ENCODE peak calls at places on chromosomes 13 and 19, in ten cellular contexts. One of them, this sample, is unnamed.

GRCh38 chr13:112159575-112160547 is 92.9 kb downstream of the SOX1 start:
- DNase-seq in cardiac fibroblast: no peak
- DNase-seq in GM12865: no peak
- DNase-seq in progenitor cell of endocrine pancreas: no peak
- DNase-seq in gastrocnemius medialis: no peak
- DNase-seq in brain microvascular endothelial cell: no peak
- DNase-seq in body of pancreas: no peak
- DNase-seq in heart left ventricle: no peak
- DNase-seq in cardiac muscle cell: no peak
- DNase-seq in AG09319: no peak
- DNase-seq in this sample: no peak

GRCh38 chr19:3671680-3672574 is 28.3 kb downstream of the PIP5K1C start:
- DNase-seq in cardiac fibroblast: peak; percentile 36
- DNase-seq in GM12865: no peak
- DNase-seq in progenitor cell of endocrine pancreas: no peak
- DNase-seq in gastrocnemius medialis: no peak
- DNase-seq in brain microvascular endothelial cell: no peak
- DNase-seq in body of pancreas: no peak
- DNase-seq in heart left ventricle: peak; percentile 61
- DNase-seq in cardiac muscle cell: no peak
- DNase-seq in AG09319: no peak
- DNase-seq in this sample: no peak

GRCh38 chr13:105118577-105118976 is 1416.9 kb downstream of the EFNB2 start:
- DNase-seq in cardiac fibroblast: no peak
- DNase-seq in GM12865: no peak
- DNase-seq in progenitor cell of endocrine pancreas: no peak
- DNase-seq in gastrocnemius medialis: no peak
- DNase-seq in brain microvascular endothelial cell: no peak
- DNase-seq in body of pancreas: no peak
- DNase-seq in heart left ventricle: no peak
- DNase-seq in cardiac muscle cell: no peak
- DNase-seq in AG09319: no peak
- DNase-seq in this sample: no peak

GRCh38 chr13:50990540-50991506 is 81.2 kb downstream of the RNASEH2B start:
- DNase-seq in cardiac fibroblast: peak; percentile 72
- DNase-seq in GM12865: no peak
- DNase-seq in progenitor cell of endocrine pancreas: no peak
- DNase-seq in gastrocnemius medialis: no peak
- DNase-seq in brain microvascular endothelial cell: peak; percentile 9
- DNase-seq in body of pancreas: peak; percentile 17
- DNase-seq in heart left ventricle: no peak
- DNase-seq in cardiac muscle cell: peak; percentile 50
- DNase-seq in AG09319: no peak
- DNase-seq in this sample: peak; percentile 82

GRCh38 chr19:22545751-22546150 is 88.4 kb upstream of the ZNF492 start:
- DNase-seq in cardiac fibroblast: no peak
- DNase-seq in GM12865: peak; percentile 12
- DNase-seq in progenitor cell of endocrine pancreas: no peak
- DNase-seq in gastrocnemius medialis: no peak
- DNase-seq in brain microvascular endothelial cell: no peak
- DNase-seq in body of pancreas: peak; percentile 54
- DNase-seq in heart left ventricle: no peak
- DNase-seq in cardiac muscle cell: no peak
- DNase-seq in AG09319: no peak
- DNase-seq in this sample: peak; percentile 34

GRCh38 chr19:48618278-48618915 is 581 bp downstream of the RPL18 start:
- DNase-seq in cardiac fibroblast: no peak
- DNase-seq in GM12865: peak; percentile 18
- DNase-seq in progenitor cell of endocrine pancreas: no peak
- DNase-seq in gastrocnemius medialis: no peak
- DNase-seq in brain microvascular endothelial cell: no peak
- DNase-seq in body of pancreas: no peak
- DNase-seq in heart left ventricle: no peak
- DNase-seq in cardiac muscle cell: peak; percentile 47
- DNase-seq in AG09319: no peak
- DNase-seq in this sample: peak; percentile 67

GRCh38 chr13:42064259-42064658 is 15.8 kb downstream of the DGKH start:
- DNase-seq in cardiac fibroblast: peak; percentile 76
- DNase-seq in GM12865: no peak
- DNase-seq in progenitor cell of endocrine pancreas: no peak
- DNase-seq in gastrocnemius medialis: no peak
- DNase-seq in brain microvascular endothelial cell: peak; percentile 96
- DNase-seq in body of pancreas: no peak
- DNase-seq in heart left ventricle: no peak
- DNase-seq in cardiac muscle cell: no peak
- DNase-seq in AG09319: no peak
- DNase-seq in this sample: no peak

GRCh38 chr13:59409211-59409610 is 754.5 kb downstream of the DIAPH3 start:
- DNase-seq in cardiac fibroblast: peak; percentile 48
- DNase-seq in GM12865: no peak
- DNase-seq in progenitor cell of endocrine pancreas: no peak
- DNase-seq in gastrocnemius medialis: no peak
- DNase-seq in brain microvascular endothelial cell: peak; percentile 1
- DNase-seq in body of pancreas: peak; percentile 91
- DNase-seq in heart left ventricle: peak; percentile 71
- DNase-seq in cardiac muscle cell: no peak
- DNase-seq in AG09319: no peak
- DNase-seq in this sample: no peak

GRCh38 chr13:19185865-19186645 is 4.4 kb upstream of the TUBA3C start:
- DNase-seq in cardiac fibroblast: no peak
- DNase-seq in GM12865: peak; percentile 8
- DNase-seq in progenitor cell of endocrine pancreas: no peak
- DNase-seq in gastrocnemius medialis: no peak
- DNase-seq in brain microvascular endothelial cell: no peak
- DNase-seq in body of pancreas: no peak
- DNase-seq in heart left ventricle: no peak
- DNase-seq in cardiac muscle cell: no peak
- DNase-seq in AG09319: no peak
- DNase-seq in this sample: no peak

GRCh38 chr13:112859817-112860190 is 109.2 kb upstream of the MCF2L start:
- DNase-seq in cardiac fibroblast: peak; percentile 47
- DNase-seq in GM12865: peak; percentile 25
- DNase-seq in progenitor cell of endocrine pancreas: no peak
- DNase-seq in gastrocnemius medialis: no peak
- DNase-seq in brain microvascular endothelial cell: peak; percentile 75
- DNase-seq in body of pancreas: no peak
- DNase-seq in heart left ventricle: no peak
- DNase-seq in cardiac muscle cell: no peak
- DNase-seq in AG09319: no peak
- DNase-seq in this sample: no peak

GRCh38 chr13:102487330-102487729 is 85.5 kb upstream of the FGF14 start:
- DNase-seq in cardiac fibroblast: no peak
- DNase-seq in GM12865: no peak
- DNase-seq in progenitor cell of endocrine pancreas: no peak
- DNase-seq in gastrocnemius medialis: no peak
- DNase-seq in brain microvascular endothelial cell: no peak
- DNase-seq in body of pancreas: no peak
- DNase-seq in heart left ventricle: no peak
- DNase-seq in cardiac muscle cell: no peak
- DNase-seq in AG09319: no peak
- DNase-seq in this sample: no peak

DNA sequence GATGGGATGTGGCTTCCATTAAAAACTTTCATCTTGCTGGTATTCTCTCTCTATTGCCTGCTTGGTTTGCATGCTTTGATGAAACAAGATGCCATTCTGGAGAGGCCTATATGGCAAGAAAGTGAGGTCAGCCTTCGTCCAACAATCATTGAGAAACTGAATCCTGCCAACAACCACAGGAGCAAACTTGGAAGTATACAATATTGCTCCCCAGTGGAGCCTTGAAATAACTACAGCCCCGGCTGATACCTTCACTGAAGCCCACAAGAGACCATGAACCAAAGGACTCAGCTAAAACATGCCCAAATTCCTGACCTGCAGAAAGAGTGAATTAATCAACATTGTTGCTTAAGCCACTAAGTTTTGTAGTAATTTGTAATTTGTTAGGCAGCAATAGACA is 82.5 kb upstream of the FGF14 start:
- DNase-seq in cardiac fibroblast: peak; percentile 3
- DNase-seq in GM12865: no peak
- DNase-seq in progenitor cell of endocrine pancreas: no peak
- DNase-seq in gastrocnemius medialis: no peak
- DNase-seq in brain microvascular endothelial cell: peak; percentile 1
- DNase-seq in body of pancreas: no peak
- DNase-seq in heart left ventricle: no peak
- DNase-seq in cardiac muscle cell: peak; percentile 19
- DNase-seq in AG09319: no peak
- DNase-seq in this sample: no peak
- TF ChIP-seq CTCF in cardiac fibroblast: no peak
- TF ChIP-seq CTCF in GM12865: no peak
- TF ChIP-seq CTCF in progenitor cell of endocrine pancreas: no peak
- TF ChIP-seq CTCF in gastrocnemius medialis: no peak
- TF ChIP-seq CTCF in brain microvascular endothelial cell: peak; percentile 33
- TF ChIP-seq CTCF in body of pancreas: no peak
- TF ChIP-seq CTCF in heart left ventricle: no peak
- TF ChIP-seq CTCF in cardiac muscle cell: no peak
- TF ChIP-seq CTCF in AG09319: no peak
- TF ChIP-seq CTCF in this sample: no peak

GRCh38 chr13:110683203-110683883 is 22.6 kb downstream of the CARS2 start:
- DNase-seq in cardiac fibroblast: peak; percentile 25
- DNase-seq in GM12865: no peak
- DNase-seq in progenitor cell of endocrine pancreas: no peak
- DNase-seq in gastrocnemius medialis: no peak
- DNase-seq in brain microvascular endothelial cell: no peak
- DNase-seq in body of pancreas: peak; percentile 32
- DNase-seq in heart left ventricle: no peak
- DNase-seq in cardiac muscle cell: peak; percentile 6
- DNase-seq in AG09319: no peak
- DNase-seq in this sample: no peak

GRCh38 chr13:110681868-110682550 is 23.9 kb downstream of the CARS2 start:
- DNase-seq in cardiac fibroblast: no peak
- DNase-seq in GM12865: no peak
- DNase-seq in progenitor cell of endocrine pancreas: no peak
- DNase-seq in gastrocnemius medialis: no peak
- DNase-seq in brain microvascular endothelial cell: no peak
- DNase-seq in body of pancreas: no peak
- DNase-seq in heart left ventricle: no peak
- DNase-seq in cardiac muscle cell: no peak
- DNase-seq in AG09319: no peak
- DNase-seq in this sample: no peak

GRCh38 chr13:110682746-110683145 is 23.2 kb downstream of the CARS2 start:
- DNase-seq in cardiac fibroblast: no peak
- DNase-seq in GM12865: no peak
- DNase-seq in progenitor cell of endocrine pancreas: no peak
- DNase-seq in gastrocnemius medialis: no peak
- DNase-seq in brain microvascular endothelial cell: no peak
- DNase-seq in body of pancreas: no peak
- DNase-seq in heart left ventricle: no peak
- DNase-seq in cardiac muscle cell: no peak
- DNase-seq in AG09319: no peak
- DNase-seq in this sample: no peak

GRCh38 chr13:110677731-110678545 is 28.0 kb downstream of the CARS2 start:
- DNase-seq in cardiac fibroblast: no peak
- DNase-seq in GM12865: no peak
- DNase-seq in progenitor cell of endocrine pancreas: no peak
- DNase-seq in gastrocnemius medialis: no peak
- DNase-seq in brain microvascular endothelial cell: peak; percentile 43
- DNase-seq in body of pancreas: no peak
- DNase-seq in heart left ventricle: no peak
- DNase-seq in cardiac muscle cell: no peak
- DNase-seq in AG09319: no peak
- DNase-seq in this sample: no peak

DNA sequence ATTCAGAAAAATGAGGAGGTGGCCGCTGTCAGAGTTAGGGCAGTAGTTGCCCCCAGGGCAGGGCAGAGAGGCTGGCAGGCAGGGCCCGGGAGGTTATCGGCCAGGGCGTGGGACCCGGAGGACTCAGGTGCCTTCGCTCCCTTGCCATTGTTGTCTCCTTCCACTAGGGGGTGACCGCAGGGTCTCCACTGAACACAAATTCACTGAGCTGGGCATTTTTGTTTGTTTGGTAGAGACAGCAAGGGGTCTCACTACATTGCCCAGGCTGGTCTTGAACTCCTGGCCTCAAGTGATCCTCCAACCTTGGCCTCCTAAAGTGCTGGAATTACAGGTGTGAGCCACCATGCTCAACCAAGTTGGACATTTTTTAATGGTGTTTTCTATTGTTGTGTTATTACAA is 25.1 kb downstream of the CARS2 start:
- DNase-seq in cardiac fibroblast: peak; percentile 21
- DNase-seq in GM12865: peak; percentile 40
- DNase-seq in progenitor cell of endocrine pancreas: no peak
- DNase-seq in gastrocnemius medialis: no peak
- DNase-seq in brain microvascular endothelial cell: no peak
- DNase-seq in body of pancreas: no peak
- DNase-seq in heart left ventricle: no peak
- DNase-seq in cardiac muscle cell: peak; percentile 16
- DNase-seq in AG09319: no peak
- DNase-seq in this sample: no peak
- TF ChIP-seq CTCF in cardiac fibroblast: peak; percentile 67
- TF ChIP-seq CTCF in GM12865: peak; percentile 44
- TF ChIP-seq CTCF in progenitor cell of endocrine pancreas: peak; percentile 50
- TF ChIP-seq CTCF in gastrocnemius medialis: no peak
- TF ChIP-seq CTCF in brain microvascular endothelial cell: peak; percentile 75
- TF ChIP-seq CTCF in body of pancreas: peak; percentile 15
- TF ChIP-seq CTCF in heart left ventricle: peak; percentile 11
- TF ChIP-seq CTCF in cardiac muscle cell: peak; percentile 43
- TF ChIP-seq CTCF in AG09319: peak; percentile 38
- TF ChIP-seq CTCF in this sample: no peak

GRCh38 chr13:48580185-48580803 is 47.4 kb upstream of the RCBTB2 start:
- DNase-seq in cardiac fibroblast: peak; percentile 81
- DNase-seq in GM12865: peak; percentile 76
- DNase-seq in progenitor cell of endocrine pancreas: peak; percentile 57
- DNase-seq in gastrocnemius medialis: peak; percentile 32
- DNase-seq in brain microvascular endothelial cell: peak; percentile 53
- DNase-seq in body of pancreas: peak; percentile 77
- DNase-seq in heart left ventricle: peak; percentile 77
- DNase-seq in cardiac muscle cell: peak; percentile 75
- DNase-seq in AG09319: peak; percentile 35
- DNase-seq in this sample: peak; percentile 79
- TF ChIP-seq CTCF in cardiac fibroblast: peak; percentile 61
- TF ChIP-seq CTCF in GM12865: peak; percentile 65
- TF ChIP-seq CTCF in progenitor cell of endocrine pancreas: peak; percentile 88
- TF ChIP-seq CTCF in gastrocnemius medialis: peak; percentile 58
- TF ChIP-seq CTCF in brain microvascular endothelial cell: peak; percentile 68
- TF ChIP-seq CTCF in body of pancreas: peak; percentile 87
- TF ChIP-seq CTCF in heart left ventricle: peak; percentile 83
- TF ChIP-seq CTCF in cardiac muscle cell: peak; percentile 65
- TF ChIP-seq CTCF in AG09319: peak; percentile 66
- TF ChIP-seq CTCF in this sample: peak; percentile 66

DNA sequence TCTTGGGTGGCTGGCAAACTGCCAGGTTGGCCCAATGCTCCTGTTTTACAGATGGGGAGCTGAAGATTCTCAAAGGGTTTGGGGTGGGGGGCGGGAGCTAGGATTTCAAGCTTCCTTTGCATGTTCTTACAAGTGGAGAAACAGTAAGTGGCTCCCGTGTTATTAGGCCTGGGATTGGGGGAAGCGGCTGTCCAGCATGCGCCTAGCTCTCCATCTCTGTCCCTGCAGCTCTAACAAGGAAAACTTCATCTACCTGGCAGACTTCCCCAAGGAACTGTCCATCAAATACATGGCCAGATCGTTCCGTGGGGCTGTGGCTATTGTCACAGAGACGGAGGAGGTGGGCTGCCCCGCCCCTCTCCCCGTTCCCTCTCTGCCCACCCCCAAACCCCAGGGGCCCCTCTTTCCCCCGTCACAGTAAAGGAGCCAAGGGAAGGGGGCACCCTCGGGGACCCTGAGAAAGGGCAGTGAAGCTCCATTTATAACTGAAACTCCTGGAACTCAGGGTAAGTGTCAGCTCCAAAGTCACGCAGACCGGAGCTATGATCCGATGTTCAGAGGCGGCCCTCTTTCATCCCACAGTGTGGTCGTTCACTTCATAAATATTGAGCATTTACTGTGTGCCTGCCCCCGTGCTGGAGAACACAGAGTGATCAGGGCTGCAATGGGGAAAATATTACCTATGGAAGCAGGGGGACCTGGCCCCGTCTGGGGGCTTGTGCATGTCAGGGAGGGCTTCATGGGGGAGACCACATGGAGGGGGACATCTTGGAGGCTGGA is 14.9 kb upstream of the PSMD8 start:
- DNase-seq in cardiac fibroblast: no peak
- DNase-seq in GM12865: no peak
- DNase-seq in progenitor cell of endocrine pancreas: no peak
- DNase-seq in gastrocnemius medialis: no peak
- DNase-seq in brain microvascular endothelial cell: no peak
- DNase-seq in body of pancreas: no peak
- DNase-seq in heart left ventricle: no peak
- DNase-seq in cardiac muscle cell: no peak
- DNase-seq in AG09319: no peak
- DNase-seq in this sample: no peak
- TF ChIP-seq CTCF in cardiac fibroblast: no peak
- TF ChIP-seq CTCF in GM12865: no peak
- TF ChIP-seq CTCF in progenitor cell of endocrine pancreas: no peak
- TF ChIP-seq CTCF in gastrocnemius medialis: no peak
- TF ChIP-seq CTCF in brain microvascular endothelial cell: no peak
- TF ChIP-seq CTCF in body of pancreas: no peak
- TF ChIP-seq CTCF in heart left ventricle: no peak
- TF ChIP-seq CTCF in cardiac muscle cell: no peak
- TF ChIP-seq CTCF in AG09319: no peak
- TF ChIP-seq CTCF in this sample: no peak